ENCODE peak calls at places on chromosomes 3 and 15, in ten cellular contexts. H is Panc1, F is esophagus muscularis mucosa, D is breast epithelium, P is transverse colon, J is sigmoid colon, B is GM23338, Z is spleen, K is upper lobe of left lung, I is H1. Q is an unnamed sample.
A peak's percentile ranks its signal among the peaks of the same experiment; 100 is the strongest.

GRCh38 chr15:36590838-36591237 is 11.4 kb downstream of the CDIN1 start:
- DNase-seq in P (no peak), H (no peak), Z (no peak), K (no peak), F (no peak), I (no peak), J (no peak), D (no peak), B (no peak), Q (no peak)

GRCh38 chr3:112774293-112774926 is 72.3 kb downstream of the CD200R1L start:
- DNase-seq in K (no peak), B (no peak), J (no peak), Z (no peak), D (no peak), P (no peak), I (no peak), H (peak; percentile 24), F (no peak), Q (no peak)

GRCh38 chr15:73932381-73933191 is 6.3 kb downstream of the LOXL1 start:
- DNase-seq in D (no peak), F (no peak), B (no peak), P (no peak), J (no peak), K (no peak), I (no peak), Z (peak; percentile 25), H (no peak), Q (no peak)

GRCh38 chr15:91099616-91100560 is at the start of gene SV2B:
- DNase-seq in B (peak; percentile 77), K (peak; percentile 88), F (peak; percentile 90), P (no peak), D (no peak), I (peak; percentile 75), J (no peak), Z (peak; percentile 80), H (no peak), Q (peak; percentile 31)

GRCh38 chr15:101635944-101636727 is 16.0 kb downstream of the TM2D3 start:
- DNase-seq in D (no peak), Z (no peak), H (no peak), B (no peak), K (no peak), J (no peak), P (no peak), F (peak; percentile 14), I (no peak), Q (no peak)

GRCh38 chr15:61227269-61228024 is 1.7 kb downstream of the RORA start:
- DNase-seq in K (peak; percentile 76), B (peak; percentile 60), P (no peak), J (peak; percentile 64), F (no peak), H (no peak), I (no peak), Z (no peak), D (no peak), Q (no peak)

GRCh38 chr15:65824031-65824743 is 32.1 kb upstream of the DENND4A start:
- DNase-seq in H (no peak), Z (no peak), D (no peak), P (peak; percentile 58), F (no peak), B (peak; percentile 93), K (no peak), I (peak; percentile 70), J (peak; percentile 76), Q (peak; percentile 57)

GRCh38 chr15:40263036-40263754 is 19.7 kb downstream of the ANKRD63 start:
- DNase-seq in I (no peak), P (peak; percentile 38), F (no peak), Z (no peak), J (no peak), B (no peak), H (no peak), D (no peak), K (no peak), Q (no peak)

GRCh38 chr15:90799639-90800038 is 68.7 kb upstream of the FURIN start:
- DNase-seq in D (no peak), F (no peak), H (no peak), K (no peak), I (no peak), P (no peak), Z (no peak), B (no peak), J (no peak), Q (no peak)

GRCh38 chr3:171218069-171218468 is 191.5 kb upstream of the SLC2A2 start:
- DNase-seq in H (no peak), D (no peak), B (no peak), F (no peak), I (no peak), J (no peak), Z (no peak), K (no peak), P (no peak), Q (no peak)

GRCh38 chr3:134085034-134085775 is 55.5 kb upstream of the SLCO2A1 start:
- DNase-seq in F (peak; percentile 75), B (no peak), Z (peak; percentile 33), D (no peak), K (no peak), H (no peak), P (no peak), J (no peak), I (peak; percentile 31), Q (no peak)

GRCh38 chr15:40014390-40014789 is 24.6 kb downstream of the SRP14 start:
- DNase-seq in F (no peak), B (no peak), J (no peak), I (no peak), Z (no peak), K (no peak), P (no peak), H (no peak), D (no peak), Q (no peak)

GRCh38 chr3:164387236-164387635 is 691.1 kb downstream of the SI start:
- DNase-seq in D (no peak), J (no peak), Z (no peak), P (no peak), I (no peak), F (no peak), B (no peak), K (no peak), H (no peak), Q (no peak)

GRCh38 chr3:70990723-70991122 is 592.8 kb downstream of the FOXP1 start:
- DNase-seq in I (no peak), Z (no peak), B (no peak), D (no peak), F (no peak), P (no peak), H (no peak), J (no peak), K (no peak), Q (no peak)

GRCh38 chr3:50673937-50674336 is 790 bp upstream of the DOCK3 start:
- DNase-seq in P (no peak), K (no peak), I (no peak), D (no peak), B (peak; percentile 17), J (no peak), F (peak; percentile 89), H (no peak), Z (no peak), Q (no peak)

GRCh38 chr3:121411554-121411953 is 134.2 kb downstream of the POLQ start:
- DNase-seq in Z (no peak), P (no peak), J (no peak), H (no peak), K (no peak), B (no peak), F (no peak), D (no peak), I (no peak), Q (no peak)

GRCh38 chr15:57079446-57079845 is 161.0 kb downstream of the TCF12 start:
- DNase-seq in K (no peak), F (no peak), D (no peak), Z (no peak), I (no peak), J (no peak), H (no peak), P (no peak), B (peak; percentile 49), Q (no peak)

DNA sequence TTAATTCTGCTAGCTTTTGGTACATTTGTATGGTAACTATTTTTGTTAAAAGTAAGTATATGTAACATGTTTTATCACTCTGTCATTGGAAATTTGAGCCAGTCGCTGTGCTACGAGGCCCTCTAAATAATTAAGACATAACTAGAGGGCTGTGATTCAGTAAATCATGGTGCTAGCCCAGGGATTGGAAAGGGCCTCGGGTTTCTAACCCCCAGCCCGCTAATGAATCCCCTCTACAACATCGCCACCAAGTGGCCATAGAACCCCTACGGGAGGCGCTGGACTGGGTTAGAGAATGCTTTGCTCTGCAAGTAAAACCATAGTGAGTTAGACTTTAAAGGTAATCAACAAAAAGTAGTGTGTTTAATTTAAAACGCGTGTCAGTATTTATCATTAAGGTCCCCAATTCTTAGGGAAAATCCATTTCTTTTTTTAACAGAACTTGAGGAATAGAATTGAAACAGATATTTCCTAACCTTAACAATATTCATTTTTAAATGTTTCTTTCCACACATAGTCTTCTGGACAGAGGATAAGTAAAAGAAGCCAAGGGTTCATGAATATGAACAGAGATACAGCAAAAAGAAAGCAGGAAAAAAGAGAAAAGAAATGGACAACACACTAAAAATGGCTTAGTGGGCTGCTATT is 744.7 kb downstream of the EPHA3 start:
- DNase-seq in B (peak; percentile 91), D (no peak), H (no peak), F (no peak), P (peak; percentile 32), Z (no peak), J (no peak), K (no peak), I (peak; percentile 83), Q (peak; percentile 45)
- TF ChIP-seq CTCF in B (peak; percentile 96), D (no peak), H (peak; percentile 45), F (peak; percentile 40), P (no peak), Z (no peak), J (no peak), K (no peak), I (peak; percentile 60), Q (peak; percentile 20)

GRCh38 chr3:123416173-123416572 is 32.7 kb downstream of the ADCY5 start:
- DNase-seq in F (no peak), B (no peak), H (no peak), I (no peak), D (no peak), J (no peak), Z (peak; percentile 65), K (no peak), P (no peak), Q (no peak)
- TF ChIP-seq POLR2AphosphoS5 in F (peak; percentile 82), B (no peak), H (no peak), I (no peak), D (no peak), J (peak; percentile 72), Z (peak; percentile 27), K (no peak), P (no peak), Q (peak; percentile 48)

GRCh38 chr3:109685084-109686079 is 348.0 kb upstream of the DPPA4 start:
- DNase-seq in J (peak; percentile 94), B (no peak), D (no peak), I (no peak), H (peak; percentile 46), Z (no peak), P (peak; percentile 43), F (peak; percentile 93), K (no peak), Q (peak; percentile 81)
- H3K4me3 ChIP-seq in J (no peak overlapping the region), B (no peak overlapping the region), D (no peak overlapping the region), I (no peak overlapping the region), H (no peak overlapping the region), Z (no peak overlapping the region), P (no peak overlapping the region), F (peak overlapping the region; percentile 32), K (no peak overlapping the region), Q (no peak overlapping the region)

DNA sequence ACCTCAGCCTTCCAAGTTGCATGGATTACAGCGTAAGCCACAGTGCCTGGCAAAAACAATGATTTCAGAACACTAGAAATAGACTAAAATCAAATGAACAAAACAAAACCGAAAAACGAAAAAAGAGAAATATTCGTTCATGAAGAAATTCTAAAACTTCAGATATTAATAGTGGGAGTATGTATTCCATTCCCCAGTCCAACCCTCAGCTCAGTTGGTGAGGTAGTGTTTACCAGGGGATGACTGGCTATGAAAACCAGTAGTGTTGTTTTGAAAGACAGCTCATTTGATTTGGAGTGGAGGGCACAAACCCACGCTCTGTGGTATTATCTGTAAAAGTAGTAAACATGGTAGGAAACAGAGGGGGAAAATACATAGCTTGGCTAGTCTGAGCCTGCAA is 6.8 kb upstream of the SNRK start:
- DNase-seq in F (no peak), J (no peak), Z (no peak), P (no peak), K (no peak), I (no peak), D (no peak), H (no peak), B (no peak), Q (no peak)
- TF ChIP-seq CTCF in F (no peak), J (no peak), Z (no peak), P (no peak), K (no peak), I (no peak), D (no peak), H (no peak), B (no peak), Q (no peak)

Q was measured in stomach.